ENCODE peak calls at places on chromosomes 16 and 17, in four cellular contexts. O is CD8-positive, alpha-beta T cell; C is GM12864; E is glutamatergic neuron. Z is an unnamed sample.

GRCh38 chr16:68064791-68065365 is 20.3 kb upstream of the NFATC3 start:
- DNase-seq in E (peak), C (no peak), O (peak), Z (peak)

GRCh38 chr17:43351686-43352085 is 47.1 kb upstream of the ARL4D start:
- DNase-seq in O (no peak), E (no peak), C (no peak), Z (no peak)

GRCh38 chr17:35129154-35129972 is 7.9 kb downstream of the FNDC8 start:
- DNase-seq in O (no peak), C (no peak), E (no peak), Z (no peak)

GRCh38 chr17:41211845-41212466 is 14.5 kb upstream of the KRTAP9-2 start:
- DNase-seq in E (no peak), C (no peak), O (no peak), Z (no peak)

GRCh38 chr17:1792495-1793446 is 30.9 kb downstream of the SERPINF1 start:
- DNase-seq in O (no peak), E (no peak), C (no peak), Z (no peak)

GRCh38 chr17:6670571-6670970 is 19.0 kb downstream of the C17orf100 start:
- DNase-seq in E (no peak), O (no peak), C (no peak), Z (no peak)

GRCh38 chr17:80001376-80001775 is 34.3 kb downstream of the TBC1D16 start:
- DNase-seq in C (no peak), O (no peak), E (no peak), Z (no peak)

GRCh38 chr17:2378905-2379304 is 22.0 kb downstream of the MNT start:
- DNase-seq in C (no peak), O (no peak), E (no peak), Z (no peak)

GRCh38 chr16:72995151-72995881 is 52.6 kb downstream of the ZFHX3 start:
- DNase-seq in O (no peak), E (peak), C (no peak), Z (no peak)

GRCh38 chr16:1537763-1538289 is 4.4 kb downstream of the TMEM204 start:
- DNase-seq in E (no peak), C (no peak), O (peak), Z (no peak)

GRCh38 chr16:73214825-73215481 is 167.0 kb upstream of the ZFHX3 start:
- DNase-seq in C (no peak), O (no peak), E (no peak), Z (no peak)

GRCh38 chr16:14497245-14498082 is 132.6 kb downstream of the PARN start:
- DNase-seq in E (no peak), O (no peak), C (no peak), Z (no peak)

GRCh38 chr16:81004646-81005353 is 1.9 kb downstream of the CMC2 start:
- DNase-seq in O (no peak), E (no peak), C (peak), Z (no peak)

GRCh38 chr17:9287301-9287700 is 266.0 kb downstream of the NTN1 start:
- DNase-seq in E (no peak), O (no peak), C (no peak), Z (no peak)

GRCh38 chr17:80586464-80587228 is 42.0 kb downstream of the RPTOR start:
- DNase-seq in C (no peak), O (no peak), E (no peak), Z (no peak)

GRCh38 chr16:66512589-66513404 is 37.1 kb downstream of the TK2 start:
- DNase-seq in O (no peak), C (no peak), E (no peak), Z (no peak)

GRCh38 chr17:17670701-17671319 is 10.4 kb upstream of the RAI1 start:
- DNase-seq in E (no peak), O (no peak), C (no peak), Z (no peak)

GRCh38 chr16:81510016-81510415 is 65.4 kb downstream of the CMIP start:
- DNase-seq in C (no peak), O (no peak), E (no peak), Z (no peak)

GRCh38 chr17:73228748-73229236 is 32.9 kb downstream of the CPSF4L start:
- DNase-seq in E (no peak), C (peak), O (peak), Z (no peak)

GRCh38 chr16:2026461-2027023 is at the start of gene NHERF2:
- DNase-seq in E (no peak), C (no peak), O (peak), Z (no peak)

GRCh38 chr17:21242026-21242700 is 11.0 kb downstream of the NATD1 start:
- DNase-seq in C (no peak), O (no peak), E (no peak), Z (no peak)

GRCh38 chr16:12994402-12994801 is 93.0 kb downstream of the SHISA9 start:
- DNase-seq in O (no peak), C (no peak), E (no peak), Z (no peak)

GRCh38 chr17:43431741-43432523 is 33.1 kb downstream of the ARL4D start:
- DNase-seq in E (no peak), C (no peak), O (no peak), Z (no peak)

GRCh38 chr16:87330646-87331045 is 13.5 kb upstream of the C16orf95 start:
- DNase-seq in O (no peak), C (no peak), E (peak), Z (no peak)

GRCh38 chr17:43780135-43780534 is at the start of gene CFAP97D1:
- DNase-seq in O (no peak), E (no peak), C (no peak), Z (no peak)

GRCh38 chr17:41785091-41785875 is 1.2 kb downstream of the JUP start:
- DNase-seq in O (no peak), C (no peak), E (peak), Z (no peak)

GRCh38 chr17:41013606-41014005 is 4.7 kb upstream of the KRTAP3-1 start:
- DNase-seq in O (no peak), C (no peak), E (no peak), Z (no peak)

GRCh38 chr17:16281351-16281750 is 64.3 kb downstream of the PIGL start:
- DNase-seq in C (no peak), O (no peak), E (no peak), Z (no peak)

GRCh38 chr17:58741121-58741625 is 14.5 kb upstream of the PPM1E start:
- DNase-seq in E (no peak), C (no peak), O (no peak), Z (no peak)

DNA sequence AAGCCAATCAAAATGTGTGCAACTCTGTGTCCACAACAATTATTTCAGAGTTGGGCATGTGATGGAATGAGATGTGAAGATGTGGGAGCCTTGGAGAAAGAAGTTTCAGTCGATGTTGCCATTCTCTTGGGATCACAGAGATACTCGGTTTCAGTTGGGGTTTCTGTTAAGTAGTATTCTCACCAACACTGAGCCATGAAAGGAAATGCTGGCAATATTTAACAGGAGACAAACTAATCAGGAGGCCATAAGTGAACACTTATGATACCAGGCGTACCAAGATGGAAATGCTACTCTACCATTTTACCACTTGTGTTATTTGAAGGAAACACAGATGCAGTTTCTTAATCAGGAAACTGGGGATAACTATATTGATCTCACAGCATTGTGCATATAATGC is 53.3 kb upstream of the NUDT7 start:
- DNase-seq in O (no peak), C (no peak), E (no peak), Z (no peak)
- TF ChIP-seq CTCF in O (no peak), C (no peak), E (no peak), Z (no peak)

GRCh38 chr16:27687605-27688004 is 137.7 kb downstream of the KATNIP start:
- DNase-seq in E (no peak), O (no peak), C (no peak), Z (no peak)

GRCh38 chr16:27691717-27692116 is 141.8 kb downstream of the KATNIP start:
- DNase-seq in E (no peak), C (no peak), O (no peak), Z (no peak)

GRCh38 chr16:27692576-27692975 is 142.6 kb downstream of the KATNIP start:
- DNase-seq in O (no peak), E (no peak), C (no peak), Z (no peak)

GRCh38 chr16:27689711-27690110 is 139.8 kb downstream of the KATNIP start:
- DNase-seq in E (no peak), C (no peak), O (no peak), Z (no peak)

DNA sequence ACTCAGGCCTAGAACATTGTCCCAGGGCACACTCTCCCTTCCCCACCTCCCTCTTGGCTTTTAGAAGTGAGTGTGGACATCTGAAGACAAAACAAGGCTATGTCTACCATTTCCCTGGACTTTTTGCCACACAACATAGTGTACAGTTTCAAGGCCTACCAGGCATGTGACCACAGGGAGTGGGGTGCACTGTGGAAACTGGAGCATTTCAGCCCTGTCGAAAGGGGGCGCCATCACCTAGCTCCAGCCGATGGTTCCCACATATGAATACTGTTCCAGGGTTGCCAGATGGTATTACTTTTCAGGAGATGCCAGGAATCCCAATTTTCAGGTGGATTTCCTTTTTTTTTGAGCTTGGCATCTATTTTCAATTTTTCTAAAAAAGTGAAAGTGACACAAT is 140.7 kb downstream of the KATNIP start:
- DNase-seq in O (no peak), E (no peak), C (no peak), Z (no peak)
- TF ChIP-seq CTCF in O (no peak), E (peak), C (peak), Z (peak)

GRCh38 chr17:39601758-39602532 is 5.8 kb downstream of the NEUROD2 start:
- DNase-seq in O (no peak), C (no peak), E (no peak), Z (no peak)
- TF ChIP-seq CTCF in O (no peak), C (no peak), E (no peak), Z (no peak)

GRCh38 chr16:77406680-77407079 is 28.2 kb downstream of the ADAMTS18 start:
- DNase-seq in C (no peak), O (no peak), E (no peak), Z (no peak)
- TF ChIP-seq CTCF in C (no peak), O (no peak), E (peak), Z (no peak)

GRCh38 chr17:66910651-66911285 is 53.7 kb upstream of the CACNG4 start:
- DNase-seq in E (no peak), C (no peak), O (no peak), Z (no peak)

GRCh38 chr17:66915792-66916191 is 48.7 kb upstream of the CACNG4 start:
- DNase-seq in O (no peak), E (no peak), C (no peak), Z (no peak)

GRCh38 chr17:66918896-66919295 is 45.6 kb upstream of the CACNG4 start:
- DNase-seq in O (no peak), E (no peak), C (no peak), Z (no peak)

GRCh38 chr17:66916946-66917345 is 47.6 kb upstream of the CACNG4 start:
- DNase-seq in E (no peak), C (no peak), O (no peak), Z (no peak)

DNA sequence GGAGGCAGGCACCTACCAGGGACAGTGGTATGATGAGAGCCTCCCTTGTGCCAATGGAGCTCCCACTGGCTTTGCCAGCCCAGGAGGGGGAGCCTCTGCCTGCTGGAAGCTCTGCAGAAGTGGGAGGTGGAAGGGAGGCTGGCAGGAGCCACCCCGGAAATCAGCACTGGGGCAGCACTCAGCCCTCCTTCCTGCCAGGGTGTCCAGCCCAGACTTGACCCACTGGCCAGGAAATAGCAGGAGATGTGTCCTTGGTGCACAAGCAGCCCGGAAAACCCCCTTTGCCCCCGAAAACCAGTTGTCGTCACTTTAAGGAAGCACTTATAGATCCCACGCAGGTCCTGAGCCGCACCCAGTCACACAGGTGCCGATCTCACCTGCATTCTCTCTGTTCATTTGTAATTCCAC is 49.3 kb upstream of the CACNG4 start:
- DNase-seq in O (no peak), C (no peak), E (no peak), Z (no peak)
- TF ChIP-seq CTCF in O (no peak), C (peak), E (no peak), Z (no peak)

GRCh38 chr16:27244363-27244755 is 24.2 kb downstream of the NSMCE1 start:
- DNase-seq in C (no peak), E (no peak), O (no peak), Z (no peak)

GRCh38 chr16:27241658-27242057 is 26.9 kb downstream of the NSMCE1 start:
- DNase-seq in E (no peak), C (no peak), O (no peak), Z (no peak)

GRCh38 chr16:27242398-27242797 is 26.2 kb downstream of the NSMCE1 start:
- DNase-seq in E (no peak), O (no peak), C (no peak), Z (no peak)

GRCh38 chr16:27243725-27244362 is 24.7 kb downstream of the NSMCE1 start:
- DNase-seq in O (no peak), E (no peak), C (no peak), Z (no peak)

GRCh38 chr16:27242868-27243590 is 25.5 kb downstream of the NSMCE1 start:
- DNase-seq in C (no peak), E (no peak), O (peak), Z (no peak)
- TF ChIP-seq CTCF in C (no peak), E (no peak), O (no peak), Z (no peak)

Z was measured in natural killer cell.